ENCODE peak calls at places on chromosomes 11 and 22, in nine cellular contexts. I is RCC 7860; T is glutamatergic neuron; Z is MM.1S; G is activated effector memory CD4-positive, alpha-beta T cell treated with Interleukin-2 at 50 U/mL for 16 hours; O is NCI-H82; V is SHP77; X is H54; D is EL. C is an unnamed sample.

GRCh38 chr11:111466615-111467014 is 45.6 kb downstream of the BTG4 start:
- DNase-seq in I (no peak), T (no peak), Z (no peak), G (no peak), O (no peak), V (no peak), X (no peak), D (no peak), C (no peak)

GRCh38 chr22:30826670-30827355 is 132.1 kb downstream of the OSBP2 start:
- DNase-seq in I (no peak), T (no peak), Z (no peak), G (no peak), O (no peak), V (no peak), X (no peak), D (no peak), C (no peak)

GRCh38 chr11:64096835-64097234 is 61.1 kb downstream of the FLRT1 start:
- DNase-seq in I (no peak), T (no peak), Z (no peak), G (no peak), O (no peak), V (no peak), X (no peak), D (no peak), C (no peak)

GRCh38 chr11:26219506-26220117 is 112.3 kb upstream of the ANO3 start:
- DNase-seq in I (no peak), T (no peak), Z (peak), G (no peak), O (no peak), V (no peak), X (no peak), D (no peak), C (no peak)

GRCh38 chr11:60310407-60310998 is 16.6 kb upstream of the MS4A6E start:
- DNase-seq in I (no peak), T (no peak), Z (no peak), G (no peak), O (no peak), V (no peak), X (no peak), D (no peak), C (no peak)

GRCh38 chr11:102144357-102145342 is 34.4 kb downstream of the YAP1 start:
- DNase-seq in I (no peak), T (no peak), Z (no peak), G (no peak), O (no peak), V (no peak), X (no peak), D (peak), C (no peak)

GRCh38 chr11:20097319-20098221 is 62.7 kb downstream of the DBX1 start:
- DNase-seq in I (peak), T (no peak), Z (no peak), G (no peak), O (no peak), V (no peak), X (no peak), D (peak), C (no peak)

GRCh38 chr11:119617343-119617713 is 111.7 kb downstream of the NECTIN1 start:
- DNase-seq in I (no peak), T (no peak), Z (no peak), G (no peak), O (peak), V (no peak), X (no peak), D (no peak), C (no peak)

GRCh38 chr22:30183861-30184278 is 62.7 kb downstream of the LIF start:
- DNase-seq in I (peak), T (no peak), Z (no peak), G (no peak), O (no peak), V (no peak), X (no peak), D (peak), C (no peak)

GRCh38 chr22:20117656-20118571 is 888 bp upstream of the TRMT2A start:
- DNase-seq in I (no peak), T (peak), Z (peak), G (peak), O (peak), V (no peak), X (no peak), D (peak), C (no peak)

GRCh38 chr22:30763815-30764686 is 69.4 kb downstream of the OSBP2 start:
- DNase-seq in I (peak), T (peak), Z (peak), G (no peak), O (peak), V (peak), X (peak), D (peak), C (no peak)

GRCh38 chr22:44194569-44194968 is 13.8 kb downstream of the PARVG start:
- DNase-seq in I (no peak), T (no peak), Z (no peak), G (no peak), O (no peak), V (no peak), X (no peak), D (no peak), C (no peak)

GRCh38 chr11:1534682-1535081 is 37.4 kb downstream of the DUSP8 start:
- DNase-seq in I (no peak), T (peak), Z (no peak), G (no peak), O (no peak), V (no peak), X (no peak), D (peak), C (no peak)

GRCh38 chr22:41256254-41256897 is 15.6 kb upstream of the CHADL start:
- DNase-seq in I (no peak), T (no peak), Z (no peak), G (no peak), O (no peak), V (no peak), X (peak), D (peak), C (no peak)

GRCh38 chr11:6856871-6857270 is 6.0 kb upstream of the OR10A2 start:
- DNase-seq in I (no peak), T (no peak), Z (no peak), G (no peak), O (peak), V (no peak), X (no peak), D (peak), C (no peak)

GRCh38 chr11:63933459-63933858 is 5.3 kb upstream of the NAA40 start:
- DNase-seq in I (no peak), T (no peak), Z (no peak), G (no peak), O (no peak), V (no peak), X (no peak), D (peak), C (no peak)

GRCh38 chr11:65431452-65432132 is 9.0 kb downstream of the NEAT1 start:
- DNase-seq in I (peak), T (no peak), Z (peak), G (no peak), O (no peak), V (no peak), X (no peak), D (peak), C (no peak)

GRCh38 chr11:120168960-120169681 is 31.2 kb upstream of the TRIM29 start:
- DNase-seq in I (no peak), T (peak), Z (peak), G (peak), O (peak), V (no peak), X (no peak), D (peak), C (peak)

GRCh38 chr11:43542734-43543133 is 137.8 kb upstream of the HSD17B12 start:
- DNase-seq in I (no peak), T (no peak), Z (no peak), G (no peak), O (no peak), V (no peak), X (no peak), D (no peak), C (no peak)

GRCh38 chr11:18324381-18324780 is 2.0 kb downstream of the GTF2H1 start:
- DNase-seq in I (no peak), T (no peak), Z (no peak), G (no peak), O (no peak), V (no peak), X (no peak), D (no peak), C (no peak)

GRCh38 chr11:43894546-43894945 is 13.9 kb downstream of the ALKBH3 start:
- DNase-seq in I (no peak), T (no peak), Z (no peak), G (no peak), O (no peak), V (no peak), X (no peak), D (no peak), C (no peak)

GRCh38 chr11:69969890-69970784 is 108.0 kb upstream of the ANO1 start:
- DNase-seq in I (no peak), T (no peak), Z (no peak), G (no peak), O (no peak), V (no peak), X (no peak), D (no peak), C (no peak)

GRCh38 chr11:107496011-107496410 is 38.4 kb upstream of the CWF19L2 start:
- DNase-seq in I (no peak), T (no peak), Z (no peak), G (no peak), O (no peak), V (no peak), X (no peak), D (peak), C (no peak)

GRCh38 chr22:39556970-39557811 is 13.4 kb upstream of the CACNA1I start:
- DNase-seq in I (no peak), T (peak), Z (no peak), G (peak), O (peak), V (no peak), X (no peak), D (no peak), C (no peak)

GRCh38 chr11:6705905-6706535 is 22.9 kb upstream of the MRPL17 start:
- DNase-seq in I (no peak), T (peak), Z (peak), G (no peak), O (peak), V (peak), X (peak), D (peak), C (peak)

GRCh38 chr22:35138521-35138920 is 72.6 kb downstream of the ISX start:
- DNase-seq in I (no peak), T (no peak), Z (no peak), G (no peak), O (no peak), V (no peak), X (no peak), D (no peak), C (no peak)

GRCh38 chr22:33848251-33848650 is 72.0 kb downstream of the LARGE1 start:
- DNase-seq in I (no peak), T (no peak), Z (no peak), G (no peak), O (no peak), V (no peak), X (peak), D (no peak), C (no peak)

GRCh38 chr11:41320233-41320993 is 139.0 kb downstream of the LRRC4C start:
- DNase-seq in I (peak), T (no peak), Z (no peak), G (no peak), O (no peak), V (no peak), X (no peak), D (no peak), C (no peak)

GRCh38 chr22:27218521-27218920 is 561.1 kb downstream of the MIAT start:
- DNase-seq in I (no peak), T (no peak), Z (no peak), G (no peak), O (no peak), V (no peak), X (no peak), D (no peak), C (no peak)

GRCh38 chr11:121244861-121245260 is 47.7 kb upstream of the SC5D start:
- DNase-seq in I (no peak), T (no peak), Z (no peak), G (no peak), O (no peak), V (no peak), X (no peak), D (no peak), C (no peak)

GRCh38 chr22:40463017-40463631 is 92.7 kb downstream of the SGSM3 start:
- DNase-seq in I (no peak), T (no peak), Z (no peak), G (peak), O (no peak), V (no peak), X (no peak), D (no peak), C (no peak)

GRCh38 chr11:94558468-94558867 is 8.7 kb upstream of the PIWIL4 start:
- DNase-seq in I (no peak), T (no peak), Z (no peak), G (no peak), O (no peak), V (no peak), X (no peak), D (no peak), C (no peak)

GRCh38 chr22:25563757-25564319 is 637 bp upstream of the GRK3 start:
- DNase-seq in I (no peak), T (no peak), Z (no peak), G (no peak), O (peak), V (no peak), X (no peak), D (no peak), C (no peak)

GRCh38 chr22:31626427-31627150 is 35.4 kb downstream of the PISD start:
- DNase-seq in I (no peak), T (no peak), Z (no peak), G (no peak), O (no peak), V (no peak), X (no peak), D (no peak), C (no peak)